ENCODE peak calls at places on chromosomes 13 and 19, in nine cellular contexts. One of them, this sample, is unnamed.

GRCh38 chr13:51794959-51795358 is 9.0 kb downstream of the DHRS12 start:
- DNase-seq in H1: no peak
- DNase-seq in GM12878: no peak
- DNase-seq in ovary: no peak
- DNase-seq in tibial nerve: no peak
- DNase-seq in suprapubic skin: no peak
- DNase-seq in K562: no peak
- DNase-seq in transverse colon: no peak
- DNase-seq in stomach: no peak
- DNase-seq in this sample: no peak

GRCh38 chr19:45469835-45470146 is 2.0 kb downstream of the FOSB start:
- DNase-seq in transverse colon: peak; percentile 93
- DNase-seq in H1: no peak
- DNase-seq in K562: peak; percentile 95
- DNase-seq in tibial nerve: peak; percentile 86
- DNase-seq in suprapubic skin: no peak
- DNase-seq in ovary: no peak
- DNase-seq in stomach: peak; percentile 91
- DNase-seq in GM12878: no peak
- DNase-seq in this sample: no peak

GRCh38 chr13:43684947-43685725 is 101.6 kb downstream of the ENOX1 start:
- DNase-seq in tibial nerve: no peak
- DNase-seq in K562: no peak
- DNase-seq in transverse colon: no peak
- DNase-seq in H1: no peak
- DNase-seq in ovary: no peak
- DNase-seq in suprapubic skin: no peak
- DNase-seq in stomach: no peak
- DNase-seq in GM12878: no peak
- DNase-seq in this sample: no peak

GRCh38 chr13:110028311-110028710 is 241.9 kb upstream of the IRS2 start:
- DNase-seq in K562: no peak
- DNase-seq in tibial nerve: no peak
- DNase-seq in H1: no peak
- DNase-seq in transverse colon: no peak
- DNase-seq in ovary: no peak
- DNase-seq in stomach: no peak
- DNase-seq in suprapubic skin: no peak
- DNase-seq in GM12878: no peak
- DNase-seq in this sample: no peak

GRCh38 chr13:109844396-109844795 is 58.0 kb upstream of the IRS2 start:
- DNase-seq in suprapubic skin: no peak
- DNase-seq in transverse colon: no peak
- DNase-seq in GM12878: no peak
- DNase-seq in H1: no peak
- DNase-seq in ovary: no peak
- DNase-seq in K562: no peak
- DNase-seq in stomach: peak; percentile 64
- DNase-seq in tibial nerve: no peak
- DNase-seq in this sample: peak; percentile 60

GRCh38 chr13:108212901-108213300 is 2.4 kb downstream of the LIG4 start:
- DNase-seq in K562: no peak
- DNase-seq in transverse colon: no peak
- DNase-seq in suprapubic skin: no peak
- DNase-seq in GM12878: no peak
- DNase-seq in H1: no peak
- DNase-seq in ovary: no peak
- DNase-seq in tibial nerve: no peak
- DNase-seq in stomach: no peak
- DNase-seq in this sample: no peak

GRCh38 chr13:83940742-83941141 is 58.5 kb upstream of the SLITRK1 start:
- DNase-seq in tibial nerve: no peak
- DNase-seq in ovary: no peak
- DNase-seq in GM12878: no peak
- DNase-seq in transverse colon: no peak
- DNase-seq in K562: no peak
- DNase-seq in suprapubic skin: no peak
- DNase-seq in stomach: no peak
- DNase-seq in H1: no peak
- DNase-seq in this sample: no peak

GRCh38 chr19:45468803-45469131 is 971 bp downstream of the FOSB start:
- DNase-seq in ovary: no peak
- DNase-seq in stomach: peak; percentile 41
- DNase-seq in GM12878: no peak
- DNase-seq in tibial nerve: no peak
- DNase-seq in H1: no peak
- DNase-seq in K562: peak; percentile 23
- DNase-seq in suprapubic skin: no peak
- DNase-seq in transverse colon: no peak
- DNase-seq in this sample: no peak

GRCh38 chr19:47003611-47003935 is 16.1 kb upstream of the NPAS1 start:
- DNase-seq in tibial nerve: no peak
- DNase-seq in GM12878: no peak
- DNase-seq in K562: no peak
- DNase-seq in transverse colon: no peak
- DNase-seq in suprapubic skin: no peak
- DNase-seq in stomach: no peak
- DNase-seq in ovary: no peak
- DNase-seq in H1: no peak
- DNase-seq in this sample: no peak

GRCh38 chr13:38763446-38764381 is 76.8 kb downstream of the FREM2 start:
- DNase-seq in ovary: no peak
- DNase-seq in GM12878: no peak
- DNase-seq in suprapubic skin: no peak
- DNase-seq in tibial nerve: no peak
- DNase-seq in H1: no peak
- DNase-seq in transverse colon: no peak
- DNase-seq in stomach: no peak
- DNase-seq in K562: peak; percentile 14
- DNase-seq in this sample: peak; percentile 26

GRCh38 chr13:20590568-20590967 is 23.6 kb downstream of the IFT88 start:
- DNase-seq in H1: no peak
- DNase-seq in tibial nerve: no peak
- DNase-seq in GM12878: no peak
- DNase-seq in ovary: no peak
- DNase-seq in suprapubic skin: no peak
- DNase-seq in transverse colon: no peak
- DNase-seq in K562: no peak
- DNase-seq in stomach: no peak
- DNase-seq in this sample: no peak

GRCh38 chr13:80438521-80438920 is 97.6 kb upstream of the SPRY2 start:
- DNase-seq in H1: no peak
- DNase-seq in stomach: no peak
- DNase-seq in ovary: no peak
- DNase-seq in GM12878: no peak
- DNase-seq in tibial nerve: no peak
- DNase-seq in K562: no peak
- DNase-seq in transverse colon: no peak
- DNase-seq in suprapubic skin: no peak
- DNase-seq in this sample: no peak

GRCh38 chr19:9941646-9942045 is 5.3 kb upstream of the OLFM2 start:
- DNase-seq in GM12878: no peak
- DNase-seq in stomach: no peak
- DNase-seq in K562: no peak
- DNase-seq in tibial nerve: no peak
- DNase-seq in suprapubic skin: no peak
- DNase-seq in transverse colon: no peak
- DNase-seq in H1: no peak
- DNase-seq in ovary: no peak
- DNase-seq in this sample: no peak

GRCh38 chr19:44807652-44808462 is 1.0 kb upstream of the BCAM start:
- DNase-seq in GM12878: no peak
- DNase-seq in ovary: peak; percentile 43
- DNase-seq in stomach: peak; percentile 59
- DNase-seq in suprapubic skin: no peak
- DNase-seq in transverse colon: peak; percentile 40
- DNase-seq in H1: no peak
- DNase-seq in K562: peak; percentile 78
- DNase-seq in tibial nerve: no peak
- DNase-seq in this sample: no peak

GRCh38 chr13:113001251-113002140 is 32.5 kb downstream of the MCF2L start:
- DNase-seq in K562: no peak
- DNase-seq in stomach: peak; percentile 68
- DNase-seq in transverse colon: peak; percentile 41
- DNase-seq in GM12878: no peak
- DNase-seq in tibial nerve: no peak
- DNase-seq in suprapubic skin: no peak
- DNase-seq in H1: no peak
- DNase-seq in ovary: no peak
- DNase-seq in this sample: peak; percentile 77

GRCh38 chr19:8148410-8149231 is 771 bp downstream of the FBN3 start:
- DNase-seq in tibial nerve: no peak
- DNase-seq in K562: peak; percentile 32
- DNase-seq in transverse colon: no peak
- DNase-seq in ovary: no peak
- DNase-seq in H1: peak; percentile 87
- DNase-seq in suprapubic skin: no peak
- DNase-seq in stomach: no peak
- DNase-seq in GM12878: no peak
- DNase-seq in this sample: peak; percentile 71

GRCh38 chr19:51926784-51927741 is at the start of gene ZNF613:
- DNase-seq in GM12878: peak; percentile 89
- DNase-seq in suprapubic skin: peak; percentile 90
- DNase-seq in stomach: peak; percentile 89
- DNase-seq in transverse colon: peak; percentile 91
- DNase-seq in ovary: peak; percentile 88
- DNase-seq in K562: peak; percentile 90
- DNase-seq in H1: peak; percentile 90
- DNase-seq in tibial nerve: peak; percentile 48
- DNase-seq in this sample: peak; percentile 91
- TF ChIP-seq POLR2A in GM12878: peak; percentile 24
- TF ChIP-seq POLR2A in suprapubic skin: no peak
- TF ChIP-seq POLR2A in stomach: no peak
- TF ChIP-seq POLR2A in transverse colon: no peak
- TF ChIP-seq POLR2A in ovary: no peak
- TF ChIP-seq POLR2A in K562: peak; percentile 62
- TF ChIP-seq POLR2A in H1: peak; percentile 73
- TF ChIP-seq POLR2A in tibial nerve: no peak
- TF ChIP-seq POLR2A in this sample: no peak

GRCh38 chr19:1987197-1988187 is 28.0 kb downstream of the BTBD2 start:
- DNase-seq in stomach: no peak
- DNase-seq in ovary: peak; percentile 35
- DNase-seq in GM12878: no peak
- DNase-seq in suprapubic skin: no peak
- DNase-seq in K562: no peak
- DNase-seq in transverse colon: no peak
- DNase-seq in H1: no peak
- DNase-seq in tibial nerve: no peak
- DNase-seq in this sample: no peak

GRCh38 chr19:1991018-1991390 is 24.5 kb downstream of the BTBD2 start:
- DNase-seq in ovary: no peak
- DNase-seq in transverse colon: no peak
- DNase-seq in K562: no peak
- DNase-seq in suprapubic skin: no peak
- DNase-seq in H1: no peak
- DNase-seq in tibial nerve: no peak
- DNase-seq in stomach: no peak
- DNase-seq in GM12878: no peak
- DNase-seq in this sample: peak; percentile 65

GRCh38 chr19:1991516-1991915 is 24.0 kb downstream of the BTBD2 start:
- DNase-seq in GM12878: no peak
- DNase-seq in H1: no peak
- DNase-seq in tibial nerve: no peak
- DNase-seq in suprapubic skin: peak; percentile 67
- DNase-seq in K562: no peak
- DNase-seq in ovary: no peak
- DNase-seq in transverse colon: no peak
- DNase-seq in stomach: no peak
- DNase-seq in this sample: peak; percentile 61

GRCh38 chr19:1990230-1991017 is 25.1 kb downstream of the BTBD2 start:
- DNase-seq in H1: no peak
- DNase-seq in suprapubic skin: peak; percentile 71
- DNase-seq in stomach: no peak
- DNase-seq in tibial nerve: no peak
- DNase-seq in K562: no peak
- DNase-seq in GM12878: no peak
- DNase-seq in ovary: no peak
- DNase-seq in transverse colon: no peak
- DNase-seq in this sample: peak; percentile 67

GRCh38 chr19:1989513-1990229 is 25.8 kb downstream of the BTBD2 start:
- DNase-seq in H1: no peak
- DNase-seq in tibial nerve: no peak
- DNase-seq in transverse colon: no peak
- DNase-seq in K562: no peak
- DNase-seq in ovary: peak; percentile 27
- DNase-seq in GM12878: no peak
- DNase-seq in suprapubic skin: peak; percentile 76
- DNase-seq in stomach: no peak
- DNase-seq in this sample: peak; percentile 64
- H3K36me3 ChIP-seq in H1: peaks cover 28% of the 10 kb centered on the region
- H3K36me3 ChIP-seq in tibial nerve: peaks cover 45% of the 10 kb centered on the region
- H3K36me3 ChIP-seq in transverse colon: peaks cover 38% of the 10 kb centered on the region
- H3K36me3 ChIP-seq in K562: peaks cover 26% of the 10 kb centered on the region
- H3K36me3 ChIP-seq in ovary: peaks cover 2% of the 10 kb centered on the region
- H3K36me3 ChIP-seq in GM12878: no peaks in the 10 kb centered on the region
- H3K36me3 ChIP-seq in suprapubic skin: peaks cover 88% of the 10 kb centered on the region
- H3K36me3 ChIP-seq in stomach: peaks cover 93% of the 10 kb centered on the region
- H3K36me3 ChIP-seq in this sample: peaks cover 18% of the 10 kb centered on the region

GRCh38 chr13:74794147-74794546 is 659.9 kb upstream of the KLF12 start:
- DNase-seq in H1: no peak
- DNase-seq in tibial nerve: no peak
- DNase-seq in transverse colon: no peak
- DNase-seq in suprapubic skin: no peak
- DNase-seq in ovary: no peak
- DNase-seq in GM12878: no peak
- DNase-seq in stomach: no peak
- DNase-seq in K562: no peak
- DNase-seq in this sample: no peak

GRCh38 chr13:74796126-74796643 is 662.0 kb upstream of the KLF12 start:
- DNase-seq in stomach: no peak
- DNase-seq in H1: no peak
- DNase-seq in GM12878: no peak
- DNase-seq in K562: no peak
- DNase-seq in ovary: no peak
- DNase-seq in tibial nerve: no peak
- DNase-seq in suprapubic skin: no peak
- DNase-seq in transverse colon: no peak
- DNase-seq in this sample: no peak

GRCh38 chr13:74795526-74795925 is 661.3 kb upstream of the KLF12 start:
- DNase-seq in stomach: no peak
- DNase-seq in ovary: no peak
- DNase-seq in suprapubic skin: no peak
- DNase-seq in tibial nerve: no peak
- DNase-seq in H1: no peak
- DNase-seq in transverse colon: no peak
- DNase-seq in K562: no peak
- DNase-seq in GM12878: no peak
- DNase-seq in this sample: no peak

GRCh38 chr13:74794582-74794981 is 660.4 kb upstream of the KLF12 start:
- DNase-seq in tibial nerve: no peak
- DNase-seq in H1: no peak
- DNase-seq in transverse colon: no peak
- DNase-seq in K562: no peak
- DNase-seq in GM12878: no peak
- DNase-seq in ovary: no peak
- DNase-seq in stomach: no peak
- DNase-seq in suprapubic skin: no peak
- DNase-seq in this sample: no peak
- TF ChIP-seq EP300 in tibial nerve: no peak
- TF ChIP-seq EP300 in H1: no peak
- TF ChIP-seq EP300 in transverse colon: no peak
- TF ChIP-seq EP300 in K562: no peak
- TF ChIP-seq EP300 in GM12878: no peak
- TF ChIP-seq EP300 in ovary: no peak
- TF ChIP-seq EP300 in stomach: no peak
- TF ChIP-seq EP300 in suprapubic skin: no peak
- TF ChIP-seq EP300 in this sample: no peak

GRCh38 chr19:38667552-38668205 is 20.2 kb downstream of the ACTN4 start:
- DNase-seq in transverse colon: no peak
- DNase-seq in H1: no peak
- DNase-seq in ovary: no peak
- DNase-seq in tibial nerve: no peak
- DNase-seq in GM12878: no peak
- DNase-seq in K562: no peak
- DNase-seq in stomach: no peak
- DNase-seq in suprapubic skin: no peak
- DNase-seq in this sample: no peak
- TF ChIP-seq POLR2A in transverse colon: no peak
- TF ChIP-seq POLR2A in H1: no peak
- TF ChIP-seq POLR2A in ovary: no peak
- TF ChIP-seq POLR2A in tibial nerve: no peak
- TF ChIP-seq POLR2A in GM12878: no peak
- TF ChIP-seq POLR2A in K562: no peak
- TF ChIP-seq POLR2A in stomach: no peak
- TF ChIP-seq POLR2A in suprapubic skin: no peak
- TF ChIP-seq POLR2A in this sample: no peak